ENCODE peak calls at places on chromosome 18, in four cellular contexts. One of them, this sample, is unnamed.
A peak's percentile ranks its signal among the peaks of the same experiment; 100 is the strongest.

GRCh38 chr18:29198834-29199233 is 1021.9 kb upstream of the CDH2 start:
- DNase-seq in fibroblast of lung: no peak
- DNase-seq in H9: no peak
- DNase-seq in CD4-positive, alpha-beta memory T cell: no peak
- DNase-seq in this sample: no peak

GRCh38 chr18:42336139-42336538 is 381.1 kb downstream of the PIK3C3 start:
- DNase-seq in fibroblast of lung: no peak
- DNase-seq in H9: no peak
- DNase-seq in CD4-positive, alpha-beta memory T cell: no peak
- DNase-seq in this sample: no peak

GRCh38 chr18:55136864-55137263 is 177.6 kb upstream of the CCDC68 start:
- DNase-seq in fibroblast of lung: no peak
- DNase-seq in H9: no peak
- DNase-seq in CD4-positive, alpha-beta memory T cell: no peak
- DNase-seq in this sample: no peak

GRCh38 chr18:74689251-74689650 is 91.6 kb downstream of the ZNF407 start:
- DNase-seq in fibroblast of lung: peak; percentile 69
- DNase-seq in H9: no peak
- DNase-seq in CD4-positive, alpha-beta memory T cell: no peak
- DNase-seq in this sample: no peak

GRCh38 chr18:46497129-46497528 is 159.9 kb downstream of the LOXHD1 start:
- DNase-seq in fibroblast of lung: peak; percentile 6
- DNase-seq in H9: peak; percentile 55
- DNase-seq in CD4-positive, alpha-beta memory T cell: peak; percentile 10
- DNase-seq in this sample: no peak

GRCh38 chr18:77054288-77054605 is 78.3 kb downstream of the MBP start:
- DNase-seq in fibroblast of lung: no peak
- DNase-seq in H9: no peak
- DNase-seq in CD4-positive, alpha-beta memory T cell: no peak
- DNase-seq in this sample: no peak

GRCh38 chr18:3554091-3554601 is 104.2 kb downstream of the TGIF1 start:
- DNase-seq in fibroblast of lung: no peak
- DNase-seq in H9: peak; percentile 71
- DNase-seq in CD4-positive, alpha-beta memory T cell: no peak
- DNase-seq in this sample: no peak

GRCh38 chr18:45652703-45653490 is 37.6 kb downstream of the SLC14A2 start:
- DNase-seq in fibroblast of lung: no peak
- DNase-seq in H9: no peak
- DNase-seq in CD4-positive, alpha-beta memory T cell: no peak
- DNase-seq in this sample: no peak

GRCh38 chr18:31666055-31666454 is 18.3 kb downstream of the B4GALT6 start:
- DNase-seq in fibroblast of lung: no peak
- DNase-seq in H9: no peak
- DNase-seq in CD4-positive, alpha-beta memory T cell: no peak
- DNase-seq in this sample: no peak

GRCh38 chr18:48535956-48536355 is 2.9 kb upstream of the CTIF start:
- DNase-seq in fibroblast of lung: no peak
- DNase-seq in H9: peak; percentile 14
- DNase-seq in CD4-positive, alpha-beta memory T cell: no peak
- DNase-seq in this sample: no peak

GRCh38 chr18:56148373-56148772 is 490.0 kb downstream of the TXNL1 start:
- DNase-seq in fibroblast of lung: peak; percentile 48
- DNase-seq in H9: no peak
- DNase-seq in CD4-positive, alpha-beta memory T cell: no peak
- DNase-seq in this sample: no peak

GRCh38 chr18:27942706-27943105 is 234.2 kb downstream of the CDH2 start:
- DNase-seq in fibroblast of lung: no peak
- DNase-seq in H9: no peak
- DNase-seq in CD4-positive, alpha-beta memory T cell: no peak
- DNase-seq in this sample: no peak

GRCh38 chr18:56637897-56638231 is 528 bp downstream of the TXNL1 start:
- DNase-seq in fibroblast of lung: peak; percentile 4
- DNase-seq in H9: no peak
- DNase-seq in CD4-positive, alpha-beta memory T cell: no peak
- DNase-seq in this sample: no peak

GRCh38 chr18:5040476-5040875 is 156.6 kb downstream of the AKAIN1 start:
- DNase-seq in fibroblast of lung: no peak
- DNase-seq in H9: no peak
- DNase-seq in CD4-positive, alpha-beta memory T cell: no peak
- DNase-seq in this sample: no peak

GRCh38 chr18:37457337-37457736 is 108.3 kb downstream of the CELF4 start:
- DNase-seq in fibroblast of lung: no peak
- DNase-seq in H9: no peak
- DNase-seq in CD4-positive, alpha-beta memory T cell: no peak
- DNase-seq in this sample: no peak

GRCh38 chr18:36758623-36759022 is 70.2 kb downstream of the TPGS2 start:
- DNase-seq in fibroblast of lung: no peak
- DNase-seq in H9: no peak
- DNase-seq in CD4-positive, alpha-beta memory T cell: no peak
- DNase-seq in this sample: no peak

GRCh38 chr18:63320041-63320689 is 596 bp upstream of the BCL2 start:
- DNase-seq in fibroblast of lung: peak; percentile 88
- DNase-seq in H9: peak; percentile 77
- DNase-seq in CD4-positive, alpha-beta memory T cell: peak; percentile 91
- DNase-seq in this sample: peak; percentile 79

GRCh38 chr18:67068608-67069007 is 447.9 kb downstream of the DSEL start:
- DNase-seq in fibroblast of lung: no peak
- DNase-seq in H9: no peak
- DNase-seq in CD4-positive, alpha-beta memory T cell: no peak
- DNase-seq in this sample: no peak

GRCh38 chr18:63128242-63128967 is 191.2 kb downstream of the BCL2 start:
- DNase-seq in fibroblast of lung: no peak
- DNase-seq in H9: no peak
- DNase-seq in CD4-positive, alpha-beta memory T cell: no peak
- DNase-seq in this sample: no peak

GRCh38 chr18:46062781-46063180 is 9.3 kb downstream of the PSTPIP2 start:
- DNase-seq in fibroblast of lung: no peak
- DNase-seq in H9: no peak
- DNase-seq in CD4-positive, alpha-beta memory T cell: no peak
- DNase-seq in this sample: no peak

GRCh38 chr18:75203456-75204261 is 5.3 kb downstream of the PTGR3 start:
- DNase-seq in fibroblast of lung: peak; percentile 66
- DNase-seq in H9: no peak
- DNase-seq in CD4-positive, alpha-beta memory T cell: no peak
- DNase-seq in this sample: no peak

GRCh38 chr18:38301621-38302020 is 736.0 kb upstream of the CELF4 start:
- DNase-seq in fibroblast of lung: no peak
- DNase-seq in H9: no peak
- DNase-seq in CD4-positive, alpha-beta memory T cell: no peak
- DNase-seq in this sample: no peak

GRCh38 chr18:38077219-38077618 is 511.6 kb upstream of the CELF4 start:
- DNase-seq in fibroblast of lung: no peak
- DNase-seq in H9: no peak
- DNase-seq in CD4-positive, alpha-beta memory T cell: no peak
- DNase-seq in this sample: no peak

GRCh38 chr18:7116832-7117389 is 686 bp downstream of the LAMA1 start:
- DNase-seq in fibroblast of lung: no peak
- DNase-seq in H9: peak; percentile 37
- DNase-seq in CD4-positive, alpha-beta memory T cell: no peak
- DNase-seq in this sample: no peak

GRCh38 chr18:2846638-2847340 is at the start of gene EMILIN2:
- DNase-seq in fibroblast of lung: peak; percentile 56
- DNase-seq in H9: peak; percentile 64
- DNase-seq in CD4-positive, alpha-beta memory T cell: peak; percentile 35
- DNase-seq in this sample: no peak

GRCh38 chr18:59267511-59268126 is 5.6 kb downstream of the RAX start:
- DNase-seq in fibroblast of lung: no peak
- DNase-seq in H9: peak; percentile 58
- DNase-seq in CD4-positive, alpha-beta memory T cell: no peak
- DNase-seq in this sample: no peak

GRCh38 chr18:62118324-62118723 is 68.5 kb downstream of the PIGN start:
- DNase-seq in fibroblast of lung: peak; percentile 89
- DNase-seq in H9: no peak
- DNase-seq in CD4-positive, alpha-beta memory T cell: no peak
- DNase-seq in this sample: no peak

GRCh38 chr18:24180048-24180447 is 41.2 kb downstream of the CABYR start:
- DNase-seq in fibroblast of lung: no peak
- DNase-seq in H9: no peak
- DNase-seq in CD4-positive, alpha-beta memory T cell: no peak
- DNase-seq in this sample: no peak

GRCh38 chr18:33560686-33561370 is 17.2 kb upstream of the ASXL3 start:
- DNase-seq in fibroblast of lung: peak; percentile 54
- DNase-seq in H9: peak; percentile 57
- DNase-seq in CD4-positive, alpha-beta memory T cell: no peak
- DNase-seq in this sample: no peak

GRCh38 chr18:63850636-63851035 is 36.9 kb upstream of the SERPINB2 start:
- DNase-seq in fibroblast of lung: no peak
- DNase-seq in H9: no peak
- DNase-seq in CD4-positive, alpha-beta memory T cell: no peak
- DNase-seq in this sample: no peak

GRCh38 chr18:1663879-1664705 is 759.4 kb downstream of the ADCYAP1 start:
- DNase-seq in fibroblast of lung: no peak
- DNase-seq in H9: peak; percentile 72
- DNase-seq in CD4-positive, alpha-beta memory T cell: no peak
- DNase-seq in this sample: no peak

GRCh38 chr18:5630766-5631413 is 87.1 kb upstream of the EPB41L3 start:
- DNase-seq in fibroblast of lung: peak; percentile 66
- DNase-seq in H9: no peak
- DNase-seq in CD4-positive, alpha-beta memory T cell: no peak
- DNase-seq in this sample: no peak

DNA sequence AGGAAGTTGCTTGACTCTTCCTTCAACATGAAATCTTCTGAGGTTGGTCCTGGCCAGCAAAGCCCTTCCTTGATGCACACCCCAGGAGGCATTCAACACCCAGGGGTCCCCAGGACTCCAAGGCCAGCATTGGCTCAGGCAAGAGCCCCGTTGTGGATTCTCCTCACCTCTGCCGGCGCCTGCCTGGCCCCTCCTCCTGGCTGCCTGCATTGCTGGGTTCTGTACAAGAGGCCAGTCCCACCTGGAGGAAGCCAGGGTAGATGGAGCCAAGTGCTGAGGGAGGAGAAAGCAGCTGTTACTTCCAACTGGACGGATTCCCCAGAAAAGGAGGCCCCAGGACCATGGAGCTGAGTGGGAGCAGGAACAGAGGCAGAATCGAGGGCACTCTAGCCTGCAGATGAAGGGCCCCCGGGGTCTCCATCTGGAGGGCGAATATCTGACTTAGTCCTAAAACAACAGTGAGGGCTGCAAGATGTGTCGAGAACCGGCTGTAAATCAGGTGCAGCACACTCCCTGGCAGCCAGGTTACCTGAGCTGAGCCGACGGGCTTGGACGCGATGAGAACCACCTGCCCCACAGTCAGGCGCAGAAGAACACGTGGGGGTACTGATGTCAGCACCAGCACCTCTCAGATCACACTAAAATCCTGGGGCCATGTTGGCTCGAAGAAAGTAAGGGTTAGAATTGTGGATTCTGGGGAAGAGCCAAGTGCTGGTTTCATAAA is 399.6 kb upstream of the SALL3 start:
- DNase-seq in fibroblast of lung: no peak
- DNase-seq in H9: no peak
- DNase-seq in CD4-positive, alpha-beta memory T cell: no peak
- DNase-seq in this sample: no peak
- H3K9me3 ChIP-seq in fibroblast of lung: no peaks in the 10 kb centered on the region
- H3K9me3 ChIP-seq in H9: no peaks in the 10 kb centered on the region
- H3K9me3 ChIP-seq in CD4-positive, alpha-beta memory T cell: peaks cover 4% of the 10 kb centered on the region
- H3K9me3 ChIP-seq in this sample: no peaks in the 10 kb centered on the region

GRCh38 chr18:72409923-72410322 is 134.2 kb downstream of the CBLN2 start:
- DNase-seq in fibroblast of lung: no peak
- DNase-seq in H9: no peak
- DNase-seq in CD4-positive, alpha-beta memory T cell: no peak
- DNase-seq in this sample: no peak
- H3K9me3 ChIP-seq in fibroblast of lung: no peaks in the 10 kb centered on the region
- H3K9me3 ChIP-seq in H9: no peaks in the 10 kb centered on the region
- H3K9me3 ChIP-seq in CD4-positive, alpha-beta memory T cell: no peaks in the 10 kb centered on the region
- H3K9me3 ChIP-seq in this sample: no peaks in the 10 kb centered on the region

DNA sequence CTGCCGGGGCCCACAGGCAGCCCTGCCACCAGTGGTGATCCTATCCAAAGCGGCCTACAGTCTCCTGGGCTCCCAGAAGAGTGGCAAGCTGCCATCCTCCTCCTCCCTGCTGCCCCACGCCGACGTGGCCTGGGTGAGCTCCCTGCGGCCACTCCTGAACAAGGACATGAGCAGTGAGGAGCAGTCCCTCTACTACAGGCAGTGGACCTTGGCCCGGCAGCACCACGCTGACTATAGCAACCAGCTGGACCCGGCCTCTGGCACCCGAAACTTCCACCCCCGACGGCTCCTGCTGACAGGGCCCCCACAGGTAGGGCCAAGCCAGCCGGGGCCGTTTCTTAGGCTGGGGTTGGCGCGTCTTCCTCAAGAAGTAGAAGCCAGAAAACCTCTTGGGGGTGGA is 100.5 kb downstream of the ESCO1 start:
- DNase-seq in fibroblast of lung: no peak
- DNase-seq in H9: no peak
- DNase-seq in CD4-positive, alpha-beta memory T cell: no peak
- DNase-seq in this sample: no peak
- H3K9me3 ChIP-seq in fibroblast of lung: no peaks in the 10 kb centered on the region
- H3K9me3 ChIP-seq in H9: no peaks in the 10 kb centered on the region
- H3K9me3 ChIP-seq in CD4-positive, alpha-beta memory T cell: no peaks in the 10 kb centered on the region
- H3K9me3 ChIP-seq in this sample: no peaks in the 10 kb centered on the region

DNA sequence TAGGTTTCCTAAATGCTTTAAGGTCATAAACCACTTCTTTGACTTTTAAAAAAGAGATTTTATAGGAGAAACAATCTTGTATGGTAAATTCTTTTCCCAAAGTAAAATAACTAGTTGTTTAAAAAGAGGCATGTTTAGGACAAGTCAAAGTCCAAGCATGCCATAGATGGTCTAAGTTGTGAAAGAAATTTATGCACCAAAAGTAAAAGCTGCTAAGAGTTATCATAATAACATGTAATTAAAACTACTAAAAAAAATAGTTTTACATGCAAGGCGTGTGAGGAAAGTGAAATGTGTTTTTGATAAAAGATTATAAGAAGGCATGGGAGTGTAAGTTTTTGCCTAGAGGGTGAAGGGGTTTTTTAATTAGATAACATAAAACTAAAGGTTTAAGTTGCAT is 22.5 kb downstream of the FAM210A start:
- DNase-seq in fibroblast of lung: peak; percentile 23
- DNase-seq in H9: no peak
- DNase-seq in CD4-positive, alpha-beta memory T cell: no peak
- DNase-seq in this sample: no peak
- H3K9me3 ChIP-seq in fibroblast of lung: no peaks in the 10 kb centered on the region
- H3K9me3 ChIP-seq in H9: peaks cover 21% of the 10 kb centered on the region
- H3K9me3 ChIP-seq in CD4-positive, alpha-beta memory T cell: no peaks in the 10 kb centered on the region
- H3K9me3 ChIP-seq in this sample: no peaks in the 10 kb centered on the region

DNA sequence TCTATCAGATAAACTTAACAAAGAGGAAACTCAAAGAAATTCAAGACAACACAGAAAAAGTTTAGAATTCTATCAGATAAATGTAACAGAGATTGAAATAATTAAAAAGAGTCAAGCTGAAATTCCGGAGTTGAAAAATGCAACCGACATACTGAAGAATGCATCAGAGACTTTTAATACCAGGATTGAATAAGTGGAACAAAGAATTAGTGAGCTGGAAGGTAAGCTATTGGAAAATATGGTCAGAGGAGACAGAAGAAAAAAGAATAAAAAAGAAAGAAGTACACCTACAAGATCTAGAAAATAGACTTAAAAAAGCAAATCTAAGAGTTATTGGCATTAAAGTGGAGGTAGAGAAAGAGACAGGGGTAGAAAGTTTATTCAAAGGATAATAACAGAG is 88.0 kb downstream of the ATP8B1 start:
- DNase-seq in fibroblast of lung: no peak
- DNase-seq in H9: no peak
- DNase-seq in CD4-positive, alpha-beta memory T cell: no peak
- DNase-seq in this sample: no peak
- H3K9me3 ChIP-seq in fibroblast of lung: no peaks in the 10 kb centered on the region
- H3K9me3 ChIP-seq in H9: no peaks in the 10 kb centered on the region
- H3K9me3 ChIP-seq in CD4-positive, alpha-beta memory T cell: no peaks in the 10 kb centered on the region
- H3K9me3 ChIP-seq in this sample: peaks cover 4% of the 10 kb centered on the region

GRCh38 chr18:71442830-71443229 is 1101.3 kb downstream of the CBLN2 start:
- DNase-seq in fibroblast of lung: peak; percentile 82
- DNase-seq in H9: no peak
- DNase-seq in CD4-positive, alpha-beta memory T cell: no peak
- DNase-seq in this sample: no peak

GRCh38 chr18:71443726-71444480 is 1100.2 kb downstream of the CBLN2 start:
- DNase-seq in fibroblast of lung: peak; percentile 75
- DNase-seq in H9: no peak
- DNase-seq in CD4-positive, alpha-beta memory T cell: no peak
- DNase-seq in this sample: no peak
- H3K9me3 ChIP-seq in fibroblast of lung: no peaks in the 10 kb centered on the region
- H3K9me3 ChIP-seq in H9: no peaks in the 10 kb centered on the region
- H3K9me3 ChIP-seq in CD4-positive, alpha-beta memory T cell: no peaks in the 10 kb centered on the region
- H3K9me3 ChIP-seq in this sample: no peaks in the 10 kb centered on the region

This sample was measured in T-helper 17 cell.